ENCODE peak calls at places on chromosomes 11 and 22, in eight cellular contexts. A is fibroblast of mammary gland; W is GOT3; P is adrenal gland; Y is iPS-NIHi11; D is Panc1; U is activated naive CD4-positive, alpha-beta T cell treated with anti-CD3 and anti-CD28 coated beads for 36 hours; K is endothelial cell. O is an unnamed sample.

GRCh38 chr22:45009881-45010531 is at the start of gene PHF21B:
- DNase-seq in A (peak), W (no peak), P (peak), Y (peak), D (no peak), U (peak), K (peak), O (no peak)

GRCh38 chr11:76797341-76798201 is 14.4 kb downstream of the TSKU start:
- DNase-seq in A (no peak), W (no peak), P (no peak), Y (no peak), D (no peak), U (no peak), K (no peak), O (no peak)

GRCh38 chr22:19501897-19502447 is 22.2 kb downstream of the CLDN5 start:
- DNase-seq in A (no peak), W (no peak), P (no peak), Y (no peak), D (no peak), U (no peak), K (no peak), O (no peak)

GRCh38 chr22:23197836-23198235 is 17.5 kb downstream of the BCR start:
- DNase-seq in A (no peak), W (no peak), P (no peak), Y (no peak), D (no peak), U (no peak), K (no peak), O (no peak)

GRCh38 chr11:78562398-78562797 is 12.3 kb downstream of the NARS2 start:
- DNase-seq in A (peak), W (no peak), P (no peak), Y (no peak), D (no peak), U (no peak), K (no peak), O (no peak)

GRCh38 chr22:30930228-30930627 is 38.3 kb downstream of the MORC2 start:
- DNase-seq in A (no peak), W (no peak), P (no peak), Y (no peak), D (no peak), U (no peak), K (no peak), O (no peak)

GRCh38 chr11:27305751-27306150 is 57.3 kb downstream of the CCDC34 start:
- DNase-seq in A (no peak), W (no peak), P (no peak), Y (no peak), D (no peak), U (no peak), K (no peak), O (no peak)

GRCh38 chr11:104159356-104159755 is 4.6 kb downstream of the PDGFD start:
- DNase-seq in A (no peak), W (no peak), P (no peak), Y (no peak), D (no peak), U (no peak), K (no peak), O (no peak)

GRCh38 chr11:111944139-111944538 is 7.0 kb downstream of the DIXDC1 start:
- DNase-seq in A (peak), W (no peak), P (peak), Y (no peak), D (no peak), U (no peak), K (peak), O (no peak)

GRCh38 chr11:116035972-116036371 is 531.8 kb upstream of the CADM1 start:
- DNase-seq in A (no peak), W (no peak), P (no peak), Y (no peak), D (no peak), U (no peak), K (no peak), O (no peak)

GRCh38 chr11:12827929-12828812 is 153.9 kb downstream of the TEAD1 start:
- DNase-seq in A (peak), W (no peak), P (peak), Y (peak), D (no peak), U (no peak), K (peak), O (no peak)

GRCh38 chr11:104191124-104191523 is 27.2 kb upstream of the PDGFD start:
- DNase-seq in A (peak), W (no peak), P (no peak), Y (no peak), D (no peak), U (no peak), K (no peak), O (no peak)

GRCh38 chr11:34151916-34152845 is 46.8 kb downstream of the NAT10 start:
- DNase-seq in A (no peak), W (no peak), P (no peak), Y (no peak), D (no peak), U (no peak), K (no peak), O (no peak)

GRCh38 chr11:12046636-12047236 is 38.3 kb upstream of the DKK3 start:
- DNase-seq in A (no peak), W (no peak), P (no peak), Y (no peak), D (no peak), U (no peak), K (no peak), O (no peak)

GRCh38 chr11:108614086-108614485 is 20.5 kb upstream of the EXPH5 start:
- DNase-seq in A (no peak), W (no peak), P (no peak), Y (no peak), D (no peak), U (no peak), K (no peak), O (no peak)

GRCh38 chr22:47030143-47030641 is 267.7 kb downstream of the TBC1D22A start:
- DNase-seq in A (peak), W (no peak), P (no peak), Y (no peak), D (no peak), U (no peak), K (no peak), O (no peak)

GRCh38 chr11:70497536-70498075 is 99.3 kb downstream of the CTTN start:
- DNase-seq in A (no peak), W (no peak), P (no peak), Y (no peak), D (no peak), U (no peak), K (no peak), O (no peak)

GRCh38 chr11:35141538-35141937 is 2.6 kb downstream of the CD44 start:
- DNase-seq in A (no peak), W (no peak), P (peak), Y (no peak), D (no peak), U (peak), K (no peak), O (no peak)

GRCh38 chr22:31474743-31475142 is 14.9 kb downstream of the EIF4ENIF1 start:
- DNase-seq in A (peak), W (no peak), P (no peak), Y (no peak), D (no peak), U (no peak), K (no peak), O (no peak)

GRCh38 chr22:38697055-38697980 is 3.4 kb downstream of the JOSD1 start:
- DNase-seq in A (peak), W (no peak), P (no peak), Y (no peak), D (no peak), U (no peak), K (no peak), O (no peak)

GRCh38 chr11:78564037-78564888 is 10.4 kb downstream of the NARS2 start:
- DNase-seq in A (peak), W (no peak), P (peak), Y (peak), D (peak), U (peak), K (peak), O (no peak)

GRCh38 chr11:69867076-69868002 is 48.1 kb upstream of the FGF3 start:
- DNase-seq in A (peak), W (peak), P (no peak), Y (no peak), D (no peak), U (no peak), K (no peak), O (no peak)

GRCh38 chr11:40759341-40759740 is 700.1 kb downstream of the LRRC4C start:
- DNase-seq in A (no peak), W (no peak), P (no peak), Y (no peak), D (no peak), U (no peak), K (no peak), O (no peak)

GRCh38 chr22:28792491-28793383 is 7.6 kb downstream of the XBP1 start:
- DNase-seq in A (no peak), W (no peak), P (no peak), Y (no peak), D (no peak), U (no peak), K (no peak), O (no peak)

GRCh38 chr22:24550028-24550901 is 4.7 kb downstream of the GUCD1 start:
- DNase-seq in A (no peak), W (no peak), P (no peak), Y (no peak), D (peak), U (no peak), K (no peak), O (no peak)

O was measured in thoracic aorta.